ENCODE peak calls at places on chromosomes 2 and 18, in five cellular contexts. One of them, this sample, is unnamed.

GRCh38 chr18:48078448-48078847 is 148.0 kb upstream of the SMAD2 start:
- DNase-seq in uterus: no peak
- DNase-seq in HFFc6: no peak
- DNase-seq in left ventricle myocardium inferior: no peak
- DNase-seq in glutamatergic neuron: no peak
- DNase-seq in this sample: no peak

GRCh38 chr2:33022989-33023731 is 76.4 kb downstream of the LTBP1 start:
- DNase-seq in uterus: no peak
- DNase-seq in HFFc6: peak
- DNase-seq in left ventricle myocardium inferior: no peak
- DNase-seq in glutamatergic neuron: no peak
- DNase-seq in this sample: no peak

GRCh38 chr2:71884303-71885042 is 263.2 kb downstream of the CYP26B1 start:
- DNase-seq in uterus: no peak
- DNase-seq in HFFc6: peak
- DNase-seq in left ventricle myocardium inferior: no peak
- DNase-seq in glutamatergic neuron: no peak
- DNase-seq in this sample: no peak

GRCh38 chr2:28150994-28151393 is 241.7 kb upstream of the FOSL2 start:
- DNase-seq in uterus: no peak
- DNase-seq in HFFc6: no peak
- DNase-seq in left ventricle myocardium inferior: no peak
- DNase-seq in glutamatergic neuron: no peak
- DNase-seq in this sample: no peak

GRCh38 chr18:44758821-44759624 is 78.3 kb downstream of the SETBP1 start:
- DNase-seq in uterus: no peak
- DNase-seq in HFFc6: no peak
- DNase-seq in left ventricle myocardium inferior: no peak
- DNase-seq in glutamatergic neuron: no peak
- DNase-seq in this sample: no peak

GRCh38 chr18:36756262-36756661 is 72.5 kb downstream of the TPGS2 start:
- DNase-seq in uterus: no peak
- DNase-seq in HFFc6: peak
- DNase-seq in left ventricle myocardium inferior: no peak
- DNase-seq in glutamatergic neuron: no peak
- DNase-seq in this sample: no peak

GRCh38 chr2:240195316-240195861 is 54.9 kb upstream of the OTOS start:
- DNase-seq in uterus: no peak
- DNase-seq in HFFc6: no peak
- DNase-seq in left ventricle myocardium inferior: no peak
- DNase-seq in glutamatergic neuron: no peak
- DNase-seq in this sample: no peak

GRCh38 chr2:33108483-33109443 is 162.0 kb downstream of the LTBP1 start:
- DNase-seq in uterus: no peak
- DNase-seq in HFFc6: peak
- DNase-seq in left ventricle myocardium inferior: no peak
- DNase-seq in glutamatergic neuron: no peak
- DNase-seq in this sample: no peak

GRCh38 chr2:239236808-239237205 is 164.0 kb downstream of the HDAC4 start:
- DNase-seq in uterus: no peak
- DNase-seq in HFFc6: no peak
- DNase-seq in left ventricle myocardium inferior: no peak
- DNase-seq in glutamatergic neuron: no peak
- DNase-seq in this sample: no peak

GRCh38 chr2:153478289-153479261 is at the start of gene RPRM:
- DNase-seq in uterus: peak
- DNase-seq in HFFc6: peak
- DNase-seq in left ventricle myocardium inferior: peak
- DNase-seq in glutamatergic neuron: peak
- DNase-seq in this sample: peak

GRCh38 chr2:219230201-219230540 is 565 bp downstream of the ANKZF1 start:
- DNase-seq in uterus: no peak
- DNase-seq in HFFc6: no peak
- DNase-seq in left ventricle myocardium inferior: no peak
- DNase-seq in glutamatergic neuron: peak
- DNase-seq in this sample: no peak

GRCh38 chr2:152419944-152420813 is 85.2 kb downstream of the FMNL2 start:
- DNase-seq in uterus: no peak
- DNase-seq in HFFc6: no peak
- DNase-seq in left ventricle myocardium inferior: no peak
- DNase-seq in glutamatergic neuron: no peak
- DNase-seq in this sample: no peak

GRCh38 chr18:64119916-64120315 is 29.0 kb downstream of the LINC00305 start:
- DNase-seq in uterus: no peak
- DNase-seq in HFFc6: no peak
- DNase-seq in left ventricle myocardium inferior: no peak
- DNase-seq in glutamatergic neuron: no peak
- DNase-seq in this sample: no peak

GRCh38 chr2:44894058-44894457 is 47.4 kb upstream of the SIX3 start:
- DNase-seq in uterus: no peak
- DNase-seq in HFFc6: no peak
- DNase-seq in left ventricle myocardium inferior: no peak
- DNase-seq in glutamatergic neuron: no peak
- DNase-seq in this sample: no peak

GRCh38 chr2:120308038-120308910 is 37.7 kb upstream of the INHBB start:
- DNase-seq in uterus: no peak
- DNase-seq in HFFc6: no peak
- DNase-seq in left ventricle myocardium inferior: no peak
- DNase-seq in glutamatergic neuron: no peak
- DNase-seq in this sample: no peak

GRCh38 chr18:69265661-69266060 is 135.0 kb upstream of the DOK6 start:
- DNase-seq in uterus: no peak
- DNase-seq in HFFc6: no peak
- DNase-seq in left ventricle myocardium inferior: no peak
- DNase-seq in glutamatergic neuron: no peak
- DNase-seq in this sample: no peak

GRCh38 chr2:204239756-204240155 is 303.2 kb downstream of the ICOS start:
- DNase-seq in uterus: no peak
- DNase-seq in HFFc6: no peak
- DNase-seq in left ventricle myocardium inferior: no peak
- DNase-seq in glutamatergic neuron: peak
- DNase-seq in this sample: no peak

GRCh38 chr2:240627736-240628506 is 2.6 kb downstream of the GPR35 start:
- DNase-seq in uterus: no peak
- DNase-seq in HFFc6: no peak
- DNase-seq in left ventricle myocardium inferior: peak
- DNase-seq in glutamatergic neuron: no peak
- DNase-seq in this sample: no peak

GRCh38 chr18:75101916-75102315 is 107.0 kb downstream of the PTGR3 start:
- DNase-seq in uterus: no peak
- DNase-seq in HFFc6: no peak
- DNase-seq in left ventricle myocardium inferior: no peak
- DNase-seq in glutamatergic neuron: no peak
- DNase-seq in this sample: no peak

GRCh38 chr2:58156780-58157179 is 84.3 kb downstream of the FANCL start:
- DNase-seq in uterus: no peak
- DNase-seq in HFFc6: peak
- DNase-seq in left ventricle myocardium inferior: no peak
- DNase-seq in glutamatergic neuron: no peak
- DNase-seq in this sample: no peak

GRCh38 chr2:130947967-130948366 is 111.3 kb downstream of the ARHGEF4 start:
- DNase-seq in uterus: no peak
- DNase-seq in HFFc6: no peak
- DNase-seq in left ventricle myocardium inferior: no peak
- DNase-seq in glutamatergic neuron: no peak
- DNase-seq in this sample: no peak

GRCh38 chr18:22703883-22704626 is 229.1 kb upstream of the RBBP8 start:
- DNase-seq in uterus: no peak
- DNase-seq in HFFc6: peak
- DNase-seq in left ventricle myocardium inferior: no peak
- DNase-seq in glutamatergic neuron: no peak
- DNase-seq in this sample: peak

GRCh38 chr2:109447811-109448210 is 166.0 kb downstream of the SEPTIN10 start:
- DNase-seq in uterus: peak
- DNase-seq in HFFc6: no peak
- DNase-seq in left ventricle myocardium inferior: no peak
- DNase-seq in glutamatergic neuron: peak
- DNase-seq in this sample: no peak

GRCh38 chr2:241788572-241788971 is 11.9 kb downstream of the GAL3ST2 start:
- DNase-seq in uterus: no peak
- DNase-seq in HFFc6: no peak
- DNase-seq in left ventricle myocardium inferior: no peak
- DNase-seq in glutamatergic neuron: no peak
- DNase-seq in this sample: no peak

GRCh38 chr2:74571058-74571457 is 16.5 kb downstream of the DOK1 start:
- DNase-seq in uterus: no peak
- DNase-seq in HFFc6: no peak
- DNase-seq in left ventricle myocardium inferior: no peak
- DNase-seq in glutamatergic neuron: no peak
- DNase-seq in this sample: no peak

GRCh38 chr2:69168144-69168813 is 155.3 kb downstream of the ANTXR1 start:
- DNase-seq in uterus: no peak
- DNase-seq in HFFc6: no peak
- DNase-seq in left ventricle myocardium inferior: no peak
- DNase-seq in glutamatergic neuron: no peak
- DNase-seq in this sample: no peak

GRCh38 chr18:44320619-44321460 is 359.8 kb upstream of the SETBP1 start:
- DNase-seq in uterus: no peak
- DNase-seq in HFFc6: no peak
- DNase-seq in left ventricle myocardium inferior: no peak
- DNase-seq in glutamatergic neuron: no peak
- DNase-seq in this sample: no peak

DNA sequence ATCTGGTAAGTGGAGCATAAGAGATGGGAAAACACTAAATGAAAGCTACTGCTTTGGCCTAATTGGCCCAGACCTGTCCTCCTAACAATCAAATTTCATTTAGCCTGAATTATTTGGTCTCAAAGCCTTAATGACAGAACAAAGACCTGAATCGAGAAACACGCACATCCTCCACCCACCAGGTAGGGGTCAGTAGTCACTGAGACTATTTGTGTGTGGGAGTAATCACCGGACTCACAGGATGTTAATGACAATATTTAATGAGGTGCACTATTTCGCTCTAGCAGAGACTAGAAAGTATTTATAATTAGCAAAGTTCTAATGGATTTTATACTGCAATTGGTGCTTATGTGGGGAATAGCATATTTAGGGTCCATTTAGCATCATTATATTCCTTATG is 68.1 kb downstream of the RBM43 start:
- DNase-seq in uterus: no peak
- DNase-seq in HFFc6: no peak
- DNase-seq in left ventricle myocardium inferior: no peak
- DNase-seq in glutamatergic neuron: no peak
- DNase-seq in this sample: no peak
- TF ChIP-seq CTCF in uterus: no peak
- TF ChIP-seq CTCF in HFFc6: peak
- TF ChIP-seq CTCF in left ventricle myocardium inferior: no peak
- TF ChIP-seq CTCF in glutamatergic neuron: no peak
- TF ChIP-seq CTCF in this sample: no peak

DNA sequence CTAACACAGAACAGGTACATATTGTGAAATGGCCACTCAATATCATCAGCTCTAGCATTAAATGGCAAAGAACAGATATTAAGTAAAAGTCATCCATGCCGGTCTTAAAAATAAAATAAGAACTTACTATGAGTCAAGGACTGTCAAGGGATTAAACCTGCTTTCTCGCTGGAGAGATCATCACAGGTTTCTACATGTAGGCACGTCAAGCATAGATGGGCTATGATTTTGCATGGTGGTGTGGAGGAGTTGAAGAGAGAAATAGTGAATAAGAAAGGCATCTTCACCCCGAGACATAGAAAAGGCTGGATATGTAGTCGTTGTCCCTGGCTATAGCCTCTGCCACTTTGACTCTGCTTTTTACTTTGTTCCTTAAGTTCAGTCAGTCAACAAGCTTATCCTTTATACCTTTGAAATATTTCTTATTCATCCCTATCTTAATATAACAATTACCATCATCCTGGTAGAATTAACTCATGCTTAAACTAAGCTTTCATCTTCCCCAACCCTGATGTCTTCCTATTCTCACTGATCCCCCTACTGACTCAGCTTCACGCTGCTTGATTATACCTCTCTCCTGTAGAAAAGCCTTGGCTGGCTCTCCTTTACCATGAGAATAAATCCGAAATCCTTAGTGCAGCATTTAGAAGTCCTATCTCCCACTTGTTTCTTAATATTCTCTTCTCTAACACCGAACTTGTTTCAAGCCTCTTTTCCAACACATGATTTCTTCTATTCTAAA is 42.5 kb downstream of the DSC3 start:
- DNase-seq in uterus: no peak
- DNase-seq in HFFc6: no peak
- DNase-seq in left ventricle myocardium inferior: no peak
- DNase-seq in glutamatergic neuron: no peak
- DNase-seq in this sample: no peak
- TF ChIP-seq CTCF in uterus: no peak
- TF ChIP-seq CTCF in HFFc6: no peak
- TF ChIP-seq CTCF in left ventricle myocardium inferior: no peak
- TF ChIP-seq CTCF in glutamatergic neuron: no peak
- TF ChIP-seq CTCF in this sample: no peak

DNA sequence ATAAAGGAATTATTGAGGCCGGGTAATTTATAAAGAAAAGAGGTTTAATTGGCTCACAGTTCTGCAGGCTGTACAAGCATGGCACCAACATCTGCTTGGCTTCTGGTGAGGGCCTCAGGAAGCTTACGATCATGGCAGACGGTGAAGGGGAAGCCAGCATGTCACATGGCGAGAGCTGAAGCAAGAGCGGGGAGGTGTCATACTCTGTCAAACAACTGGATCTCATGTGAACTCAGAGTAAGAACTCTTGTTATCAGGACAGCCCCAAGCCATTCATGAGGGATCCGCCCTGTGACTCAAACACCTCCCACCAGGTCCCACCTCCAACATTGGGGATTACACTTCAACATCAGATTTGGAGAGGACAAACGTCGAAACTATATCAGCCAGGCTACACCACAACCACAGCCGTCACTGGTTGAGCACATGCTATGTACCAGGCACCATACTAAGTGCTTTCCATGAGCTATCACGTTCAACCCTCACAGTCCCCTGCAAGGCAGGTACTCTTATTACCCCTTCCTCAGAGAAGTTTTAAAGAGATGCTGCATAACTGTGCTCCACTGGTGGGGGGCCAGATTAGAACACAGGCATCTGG is 293.8 kb downstream of the PRKCE start:
- DNase-seq in uterus: no peak
- DNase-seq in HFFc6: no peak
- DNase-seq in left ventricle myocardium inferior: no peak
- DNase-seq in glutamatergic neuron: no peak
- DNase-seq in this sample: no peak
- TF ChIP-seq CTCF in uterus: no peak
- TF ChIP-seq CTCF in HFFc6: no peak
- TF ChIP-seq CTCF in left ventricle myocardium inferior: no peak
- TF ChIP-seq CTCF in glutamatergic neuron: no peak
- TF ChIP-seq CTCF in this sample: no peak

GRCh38 chr18:2881490-2882195 is 34.8 kb downstream of the EMILIN2 start:
- DNase-seq in uterus: peak
- DNase-seq in HFFc6: peak
- DNase-seq in left ventricle myocardium inferior: peak
- DNase-seq in glutamatergic neuron: no peak
- DNase-seq in this sample: no peak
- TF ChIP-seq CTCF in uterus: peak
- TF ChIP-seq CTCF in HFFc6: peak
- TF ChIP-seq CTCF in left ventricle myocardium inferior: no peak
- TF ChIP-seq CTCF in glutamatergic neuron: no peak
- TF ChIP-seq CTCF in this sample: no peak